ENCODE peak calls at places on chromosomes 4 and X, in eight cellular contexts. A is neural progenitor cell, D is fibroblast of the aortic adventitia, E is fibroblast of lung, M is mesothelial cell of epicardium, G is osteocyte, N is GM12865, C is choroid plexus epithelial cell. K is an unnamed sample.

GRCh38 chr4:24105183-24106039 is 215.6 kb upstream of the PPARGC1A start:
- DNase-seq in A (no peak), D (peak), E (peak), M (no peak), G (no peak), N (no peak), C (peak), K (peak)

GRCh38 chr4:153763404-153763803 is 3.6 kb upstream of the RNF175 start:
- DNase-seq in A (peak), D (no peak), E (no peak), M (no peak), G (no peak), N (no peak), C (no peak), K (no peak)

GRCh38 chrX:131792789-131793462 is 230.2 kb upstream of the STK26 start:
- DNase-seq in A (no peak), D (peak), E (peak), M (no peak), G (no peak), N (peak), C (peak), K (peak)

GRCh38 chrX:71253253-71254091 is 468 bp downstream of the ZMYM3 start:
- DNase-seq in A (peak), D (peak), E (peak), M (peak), G (no peak), N (peak), C (peak), K (no peak)

GRCh38 chr4:89539797-89540711 is 232.5 kb upstream of the GPRIN3 start:
- DNase-seq in A (no peak), D (peak), E (peak), M (no peak), G (no peak), N (no peak), C (peak), K (no peak)

GRCh38 chr4:90979551-90979950 is 852.4 kb downstream of the CCSER1 start:
- DNase-seq in A (no peak), D (no peak), E (no peak), M (no peak), G (no peak), N (no peak), C (no peak), K (no peak)

GRCh38 chr4:55865228-55865806 is 11.9 kb downstream of the EXOC1 start:
- DNase-seq in A (no peak), D (peak), E (peak), M (no peak), G (no peak), N (no peak), C (peak), K (peak)

GRCh38 chr4:78081541-78081940 is 24.4 kb downstream of the FRAS1 start:
- DNase-seq in A (no peak), D (no peak), E (no peak), M (no peak), G (no peak), N (no peak), C (no peak), K (no peak)

GRCh38 chr4:10495651-10496050 is 38.4 kb upstream of the ZNF518B start:
- DNase-seq in A (no peak), D (no peak), E (no peak), M (no peak), G (no peak), N (no peak), C (no peak), K (no peak)

GRCh38 chrX:45769919-45770582 is 569.4 kb upstream of the DIPK2B start:
- DNase-seq in A (peak), D (peak), E (peak), M (peak), G (peak), N (peak), C (peak), K (peak)

GRCh38 chr4:171962110-171962509 is 148.9 kb downstream of the GALNTL6 start:
- DNase-seq in A (no peak), D (no peak), E (no peak), M (no peak), G (no peak), N (no peak), C (no peak), K (no peak)

GRCh38 chr4:24368801-24369200 is 215.6 kb downstream of the DHX15 start:
- DNase-seq in A (no peak), D (no peak), E (no peak), M (no peak), G (no peak), N (no peak), C (no peak), K (no peak)

GRCh38 chr4:7904108-7904516 is 35.5 kb downstream of the AFAP1 start:
- DNase-seq in A (no peak), D (peak), E (peak), M (no peak), G (no peak), N (no peak), C (peak), K (peak)

GRCh38 chrX:16786791-16787735 is 797 bp downstream of the TXLNG start:
- DNase-seq in A (peak), D (peak), E (no peak), M (no peak), G (no peak), N (peak), C (no peak), K (peak)

GRCh38 chr4:167185465-167185864 is 48.8 kb downstream of the SPOCK3 start:
- DNase-seq in A (no peak), D (no peak), E (no peak), M (no peak), G (no peak), N (no peak), C (no peak), K (no peak)

GRCh38 chr4:153804742-153805141 is 15.9 kb upstream of the SFRP2 start:
- DNase-seq in A (no peak), D (no peak), E (no peak), M (no peak), G (no peak), N (no peak), C (no peak), K (no peak)

GRCh38 chr4:83704786-83705185 is 168.9 kb downstream of the GPAT3 start:
- DNase-seq in A (no peak), D (no peak), E (no peak), M (no peak), G (no peak), N (no peak), C (no peak), K (no peak)

GRCh38 chrX:8272846-8273245 is 101.8 kb upstream of the VCX2 start:
- DNase-seq in A (no peak), D (no peak), E (no peak), M (no peak), G (no peak), N (no peak), C (peak), K (no peak)

GRCh38 chr4:118557298-118557851 is 127.8 kb upstream of the METTL14 start:
- DNase-seq in A (peak), D (peak), E (peak), M (no peak), G (no peak), N (peak), C (peak), K (peak)

GRCh38 chr4:23942491-23942890 is 52.6 kb upstream of the PPARGC1A start:
- DNase-seq in A (no peak), D (no peak), E (no peak), M (no peak), G (no peak), N (no peak), C (no peak), K (no peak)

GRCh38 chr4:188006285-188006848 is 10.8 kb downstream of the ZFP42 start:
- DNase-seq in A (no peak), D (no peak), E (no peak), M (no peak), G (no peak), N (no peak), C (no peak), K (no peak)

GRCh38 chr4:38678078-38678477 is 14.1 kb downstream of the KLF3 start:
- DNase-seq in A (no peak), D (peak), E (peak), M (no peak), G (no peak), N (no peak), C (peak), K (peak)

GRCh38 chrX:21375795-21376069 is 1.5 kb downstream of the CNKSR2 start:
- DNase-seq in A (peak), D (no peak), E (no peak), M (no peak), G (no peak), N (no peak), C (no peak), K (no peak)

GRCh38 chr4:65983062-65983461 is 312.8 kb upstream of the EPHA5 start:
- DNase-seq in A (no peak), D (peak), E (peak), M (no peak), G (no peak), N (no peak), C (peak), K (no peak)

GRCh38 chrX:106874075-106874474 is 29.1 kb downstream of the RIPPLY1 start:
- DNase-seq in A (peak), D (peak), E (peak), M (no peak), G (no peak), N (peak), C (peak), K (peak)

GRCh38 chrX:46381630-46382029 is 163.6 kb downstream of the ZNF674 start:
- DNase-seq in A (peak), D (peak), E (peak), M (no peak), G (no peak), N (peak), C (peak), K (peak)

DNA sequence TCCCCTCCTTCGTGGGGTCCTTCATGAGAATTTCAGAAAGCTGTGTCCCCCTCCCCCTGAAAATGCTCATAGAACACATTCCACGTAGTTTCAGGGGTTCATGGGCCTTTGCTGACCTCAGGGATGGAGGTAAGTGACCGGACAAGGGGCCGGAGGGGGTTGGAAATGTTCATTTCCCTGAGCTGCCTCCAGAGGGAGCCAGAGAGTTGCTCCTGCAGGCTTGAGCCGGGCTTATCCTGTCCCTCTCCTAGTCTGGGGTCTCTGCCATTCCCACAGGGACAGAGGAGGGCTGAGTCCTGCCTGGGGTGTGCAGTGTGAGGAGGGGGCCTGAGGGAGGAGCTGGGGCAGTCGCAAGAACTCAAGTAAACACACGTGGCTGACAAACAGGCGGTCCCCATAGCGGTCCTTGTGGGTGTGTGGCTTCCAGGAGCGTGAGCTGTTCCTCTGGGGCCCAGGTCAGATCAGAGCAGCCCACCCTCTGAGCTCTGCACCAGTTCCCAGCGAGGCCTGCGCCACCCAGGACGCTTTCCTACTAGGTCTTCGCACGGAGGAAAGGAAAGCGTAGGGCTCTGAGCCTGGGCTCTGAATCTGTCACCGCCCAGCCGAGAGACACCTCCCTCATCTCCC is 62.5 kb downstream of the WFS1 start:
- DNase-seq in A (peak), D (peak), E (no peak), M (no peak), G (no peak), N (peak), C (peak), K (no peak)
- TF ChIP-seq CTCF in A (peak), D (peak), E (peak), M (peak), G (peak), N (peak), C (peak), K (peak)

GRCh38 chrX:40299502-40300118 is 201.9 kb upstream of the BCOR start:
- DNase-seq in A (no peak), D (no peak), E (no peak), M (no peak), G (no peak), N (peak), C (no peak), K (no peak)

GRCh38 chrX:40300286-40300890 is 202.6 kb upstream of the BCOR start:
- DNase-seq in A (peak), D (no peak), E (no peak), M (no peak), G (no peak), N (peak), C (no peak), K (no peak)

GRCh38 chrX:40298569-40298968 is 200.8 kb upstream of the BCOR start:
- DNase-seq in A (no peak), D (no peak), E (no peak), M (peak), G (no peak), N (no peak), C (no peak), K (no peak)

GRCh38 chrX:40297949-40298539 is 200.3 kb upstream of the BCOR start:
- DNase-seq in A (peak), D (no peak), E (no peak), M (no peak), G (no peak), N (no peak), C (no peak), K (no peak)

GRCh38 chrX:40299028-40299479 is 201.3 kb upstream of the BCOR start:
- DNase-seq in A (peak), D (peak), E (no peak), M (no peak), G (no peak), N (no peak), C (peak), K (no peak)
- TF ChIP-seq CTCF in A (peak), D (peak), E (no peak), M (no peak), G (peak), N (peak), C (peak), K (peak)

GRCh38 chr4:173415885-173416658 is 17.2 kb upstream of the SCRG1 start:
- DNase-seq in A (no peak), D (no peak), E (no peak), M (no peak), G (no peak), N (no peak), C (no peak), K (no peak)
- TF ChIP-seq CTCF in A (no peak), D (no peak), E (no peak), M (no peak), G (no peak), N (no peak), C (no peak), K (no peak)

DNA sequence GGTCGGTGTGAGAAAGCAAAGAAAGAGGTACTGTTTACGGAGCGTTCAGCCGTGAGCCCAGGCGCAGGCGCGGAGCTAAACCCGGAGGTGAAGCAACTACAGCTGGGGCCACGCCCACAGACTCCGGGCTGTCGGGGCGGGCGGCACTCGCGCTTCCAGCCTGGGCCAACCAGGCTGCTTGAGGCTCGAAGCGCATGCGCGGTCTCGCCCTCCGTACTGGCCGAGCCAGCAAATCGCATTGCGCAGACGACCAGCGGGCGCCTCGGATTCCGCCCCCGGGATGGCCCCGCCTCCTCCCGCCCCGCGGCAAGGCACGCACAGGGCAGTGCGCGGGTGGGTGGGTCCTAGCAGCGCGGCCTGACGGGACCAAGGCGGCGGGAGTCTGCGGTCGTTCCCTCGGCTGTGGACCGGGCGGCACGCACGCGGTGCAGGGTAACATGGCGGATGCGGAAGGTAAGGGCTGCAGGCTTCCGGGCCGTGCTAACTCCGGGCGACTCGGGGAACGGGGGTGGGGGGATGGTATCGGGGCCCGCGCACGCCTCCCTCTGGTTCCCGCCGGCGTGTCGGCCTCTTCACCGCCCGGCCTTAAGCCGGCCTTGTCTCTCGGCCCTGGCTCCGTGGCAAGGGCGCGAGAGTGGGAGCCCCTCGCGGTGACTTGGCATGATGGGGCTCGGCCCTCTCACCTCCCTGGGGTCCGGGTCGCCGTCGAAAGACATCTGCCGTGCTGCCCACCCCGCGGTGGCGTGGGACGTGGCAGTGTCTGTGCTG is at the start of gene DKC1:
- DNase-seq in A (peak), D (peak), E (peak), M (peak), G (peak), N (peak), C (peak), K (peak)
- TF ChIP-seq CTCF in A (peak), D (no peak), E (no peak), M (no peak), G (peak), N (no peak), C (peak), K (peak)

GRCh38 chr4:110005461-110006056 is 92.9 kb downstream of the EGF start:
- DNase-seq in A (peak), D (peak), E (peak), M (no peak), G (no peak), N (peak), C (peak), K (peak)
- TF ChIP-seq CTCF in A (peak), D (peak), E (peak), M (peak), G (peak), N (peak), C (peak), K (peak)